ENCODE peak calls at places on chromosomes 11 and 22, in five cellular contexts. K is colonic mucosa, A is PC-3, G is mesendoderm, Z is MM.1S. L is an unnamed sample.

GRCh38 chr11:8354622-8355417 is 91.1 kb upstream of the LMO1 start:
- DNase-seq in K (no peak), A (peak), G (no peak), Z (no peak), L (peak)

GRCh38 chr22:39677967-39678366 is 107.4 kb downstream of the CACNA1I start:
- DNase-seq in K (no peak), A (no peak), G (no peak), Z (no peak), L (no peak)

GRCh38 chr22:19285831-19286230 is 5.7 kb downstream of the CLTCL1 start:
- DNase-seq in K (no peak), A (no peak), G (no peak), Z (no peak), L (no peak)

GRCh38 chr11:107457205-107457557 is 444 bp downstream of the CWF19L2 start:
- DNase-seq in K (no peak), A (no peak), G (peak), Z (peak), L (no peak)

GRCh38 chr11:7579226-7579825 is 65.5 kb downstream of the PPFIBP2 start:
- DNase-seq in K (no peak), A (no peak), G (no peak), Z (no peak), L (no peak)

GRCh38 chr11:12253843-12254281 is 123.5 kb upstream of the PARVA start:
- DNase-seq in K (peak), A (no peak), G (no peak), Z (no peak), L (no peak)

GRCh38 chr11:81840375-81840774 is 893.3 kb downstream of the FAM181B start:
- DNase-seq in K (no peak), A (no peak), G (no peak), Z (no peak), L (no peak)

GRCh38 chr11:105935791-105936190 is 86.2 kb downstream of the MSANTD4 start:
- DNase-seq in K (no peak), A (peak), G (no peak), Z (no peak), L (no peak)

GRCh38 chr22:50177537-50178470 is 7.3 kb downstream of the PANX2 start:
- DNase-seq in K (no peak), A (no peak), G (no peak), Z (no peak), L (no peak)

GRCh38 chr11:108593214-108593909 is at the start of gene EXPH5:
- DNase-seq in K (peak), A (peak), G (peak), Z (peak), L (peak)

GRCh38 chr22:46010177-46010867 is 33.4 kb upstream of the WNT7B start:
- DNase-seq in K (no peak), A (peak), G (no peak), Z (peak), L (no peak)

GRCh38 chr11:2573240-2574042 is 126.4 kb downstream of the KCNQ1OT1 start:
- DNase-seq in K (no peak), A (no peak), G (no peak), Z (no peak), L (peak)

GRCh38 chr11:70082829-70083228 is 4.7 kb downstream of the ANO1 start:
- DNase-seq in K (no peak), A (peak), G (peak), Z (peak), L (peak)

GRCh38 chr11:18171377-18172000 is 1.1 kb upstream of the MRGPRX4 start:
- DNase-seq in K (no peak), A (peak), G (peak), Z (peak), L (peak)

GRCh38 chr11:94325681-94326080 is 21.3 kb downstream of the IZUMO1R start:
- DNase-seq in K (peak), A (peak), G (peak), Z (peak), L (peak)

GRCh38 chr11:67458266-67458665 is 3.1 kb downstream of the CABP4 start:
- DNase-seq in K (no peak), A (no peak), G (no peak), Z (no peak), L (no peak)

GRCh38 chr11:65719887-65720236 is 736 bp downstream of the RNASEH2C start:
- DNase-seq in K (no peak), A (peak), G (no peak), Z (peak), L (no peak)

GRCh38 chr22:49703391-49703926 is 124.2 kb downstream of the BRD1 start:
- DNase-seq in K (no peak), A (no peak), G (no peak), Z (no peak), L (no peak)

GRCh38 chr22:46969491-46969890 is 207.0 kb downstream of the TBC1D22A start:
- DNase-seq in K (no peak), A (no peak), G (no peak), Z (no peak), L (no peak)

DNA sequence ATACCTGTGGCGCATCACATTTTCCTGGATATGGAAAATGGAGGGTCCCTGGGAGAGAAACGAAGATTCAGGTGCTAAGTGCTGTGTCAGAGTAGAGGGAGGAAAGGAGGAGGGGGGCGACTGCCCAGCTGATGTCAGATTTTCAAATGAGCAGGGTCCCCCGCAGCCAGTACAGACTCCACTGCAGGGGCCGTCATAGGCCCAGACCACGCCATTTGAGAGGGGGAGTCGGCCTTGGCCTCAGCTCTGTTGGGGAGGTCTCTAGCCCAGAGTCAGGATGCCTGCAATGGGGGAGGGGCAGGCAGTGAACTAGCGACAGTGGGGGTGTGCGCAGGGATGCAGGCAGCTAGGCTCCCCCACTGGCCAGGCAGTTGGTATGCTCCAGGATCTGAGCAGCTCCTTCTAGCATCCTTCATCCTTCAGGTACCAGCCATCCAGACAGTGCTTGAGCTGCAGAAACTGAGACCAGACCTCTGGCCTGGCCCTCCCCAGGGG is at the start of the genes BSCL2 and GNG3:
- DNase-seq in K (no peak), A (no peak), G (peak), Z (no peak), L (peak)
- H3K9ac ChIP-seq in K (peak), A (no peak), G (peak), Z (peak), L (peak)

DNA sequence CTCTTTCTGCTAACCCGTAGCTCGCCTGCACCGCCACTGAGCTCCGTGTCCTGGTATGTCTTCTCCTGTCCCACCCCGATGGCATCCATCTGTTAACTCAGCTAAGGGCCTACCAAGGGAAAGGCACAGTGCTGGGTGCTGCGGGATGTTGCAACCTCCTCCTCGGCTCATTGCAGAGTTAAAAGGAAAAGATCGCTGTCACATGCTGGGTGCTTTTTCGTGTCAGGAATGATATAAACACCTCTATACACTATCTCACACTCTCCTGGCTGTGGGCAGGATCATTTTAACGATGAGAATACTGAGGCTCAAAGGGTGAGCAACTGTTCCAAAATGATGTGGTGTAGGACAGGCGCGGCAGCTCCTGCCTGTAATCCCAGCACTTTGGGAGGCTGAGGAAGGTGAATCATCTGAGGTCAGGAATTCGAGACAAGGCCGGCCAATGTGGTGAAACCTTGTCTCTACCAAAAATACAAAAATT is 10.1 kb downstream of the TXN2 start:
- DNase-seq in K (no peak), A (peak), G (no peak), Z (no peak), L (no peak)
- H3K9ac ChIP-seq in K (no peak), A (no peak), G (no peak), Z (no peak), L (no peak)

DNA sequence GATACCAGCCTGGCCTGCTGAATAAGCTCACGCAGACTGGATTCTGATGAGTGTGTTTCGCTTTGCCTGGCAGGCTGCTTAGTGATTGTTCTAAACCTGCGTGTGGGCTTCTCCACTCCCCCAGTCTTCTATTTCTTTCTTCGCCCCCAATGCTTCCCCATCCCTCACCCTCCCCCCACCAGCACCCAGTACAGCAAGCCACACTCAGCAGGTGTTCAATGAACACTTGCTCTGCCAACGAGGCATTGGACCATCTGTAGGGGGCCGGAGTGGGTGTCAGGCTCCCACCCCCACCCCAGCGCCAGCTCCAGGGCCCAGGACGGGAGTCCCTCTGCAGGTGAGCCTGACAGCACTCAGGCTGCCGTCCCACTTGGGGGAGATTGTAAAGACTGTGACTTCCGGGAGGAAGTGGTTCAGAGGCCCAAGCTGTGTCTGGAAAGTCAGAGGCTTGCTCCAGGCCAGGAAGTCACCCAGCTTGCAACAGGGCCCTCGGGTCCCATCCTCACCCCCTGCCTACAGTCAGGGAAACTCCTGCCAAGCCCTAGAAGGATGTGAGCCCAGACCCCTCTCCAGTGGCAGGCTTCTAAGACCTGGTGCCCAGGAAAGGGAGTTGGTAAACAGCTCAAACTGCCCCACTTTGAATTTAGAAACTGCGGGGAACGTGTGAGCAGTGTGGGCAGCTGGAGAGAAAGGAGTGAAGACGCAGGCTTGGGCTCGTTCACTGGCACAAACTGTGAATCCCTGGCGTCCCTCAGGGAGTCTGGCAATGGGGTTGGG is 66.3 kb upstream of the PRDM11 start:
- DNase-seq in K (peak), A (no peak), G (no peak), Z (peak), L (no peak)
- H3K9ac ChIP-seq in K (no peak), A (no peak), G (no peak), Z (peak), L (no peak)

DNA sequence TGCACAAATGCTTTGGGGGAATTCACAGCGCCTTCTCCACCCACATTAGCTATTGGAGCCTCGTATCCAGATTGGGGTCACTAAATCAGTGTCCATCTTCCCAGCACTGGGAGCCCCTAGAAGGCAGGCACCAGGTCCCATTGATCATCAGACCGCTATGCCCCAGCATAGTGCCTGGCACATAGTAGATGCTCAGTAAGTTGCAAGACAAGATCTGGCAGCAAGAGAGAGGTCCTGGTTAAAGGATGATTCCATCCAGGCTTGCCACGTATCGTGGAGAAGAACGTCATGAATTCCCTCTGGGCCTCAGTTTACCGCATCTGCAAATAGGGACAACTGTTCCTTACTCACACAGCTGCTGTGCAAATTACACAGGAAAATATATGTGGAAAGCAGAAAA is 1.7 kb downstream of the TMEM184B start:
- DNase-seq in K (no peak), A (no peak), G (no peak), Z (no peak), L (no peak)
- H3K9ac ChIP-seq in K (peak), A (no peak), G (no peak), Z (peak), L (no peak)

GRCh38 chr11:26993965-26994446 is at the start of gene FIBIN:
- DNase-seq in K (no peak), A (no peak), G (peak), Z (no peak), L (peak)

GRCh38 chr11:26994579-26995210 is 783 bp downstream of the FIBIN start:
- DNase-seq in K (no peak), A (no peak), G (no peak), Z (no peak), L (peak)

GRCh38 chr11:26996056-26996455 is 2.1 kb downstream of the FIBIN start:
- DNase-seq in K (no peak), A (no peak), G (no peak), Z (no peak), L (no peak)

GRCh38 chr11:26987726-26988125 is 6.2 kb upstream of the FIBIN start:
- DNase-seq in K (no peak), A (no peak), G (no peak), Z (no peak), L (no peak)

GRCh38 chr11:26992031-26992541 is 1.8 kb upstream of the FIBIN start:
- DNase-seq in K (no peak), A (no peak), G (no peak), Z (no peak), L (no peak)
- H3K9ac ChIP-seq in K (no peak), A (no peak), G (no peak), Z (no peak), L (no peak)

GRCh38 chr11:1201395-1202153 is 21.3 kb upstream of the MUC5B start:
- DNase-seq in K (no peak), A (no peak), G (no peak), Z (no peak), L (no peak)

GRCh38 chr11:1203505-1204271 is 19.2 kb upstream of the MUC5B start:
- DNase-seq in K (peak), A (peak), G (no peak), Z (no peak), L (peak)

GRCh38 chr11:1202154-1202775 is 20.6 kb upstream of the MUC5B start:
- DNase-seq in K (no peak), A (no peak), G (peak), Z (no peak), L (peak)

GRCh38 chr11:1204381-1205101 is 18.3 kb upstream of the MUC5B start:
- DNase-seq in K (no peak), A (no peak), G (no peak), Z (no peak), L (peak)

GRCh38 chr11:1202776-1203504 is 19.9 kb upstream of the MUC5B start:
- DNase-seq in K (peak), A (peak), G (peak), Z (peak), L (peak)
- H3K9ac ChIP-seq in K (no peak), A (peak), G (peak), Z (no peak), L (no peak)

GRCh38 chr22:33883561-33883960 is 36.7 kb downstream of the LARGE1 start:
- DNase-seq in K (no peak), A (peak), G (peak), Z (no peak), L (no peak)

GRCh38 chr22:33886696-33887095 is 33.6 kb downstream of the LARGE1 start:
- DNase-seq in K (no peak), A (no peak), G (no peak), Z (no peak), L (no peak)

GRCh38 chr22:33882991-33883390 is 37.3 kb downstream of the LARGE1 start:
- DNase-seq in K (no peak), A (no peak), G (no peak), Z (no peak), L (no peak)

GRCh38 chr22:33884829-33885228 is 35.4 kb downstream of the LARGE1 start:
- DNase-seq in K (no peak), A (no peak), G (no peak), Z (no peak), L (no peak)

GRCh38 chr22:33883961-33884808 is 36.1 kb downstream of the LARGE1 start:
- DNase-seq in K (no peak), A (no peak), G (no peak), Z (no peak), L (no peak)
- H3K9ac ChIP-seq in K (no peak), A (no peak), G (no peak), Z (no peak), L (no peak)

GRCh38 chr11:1389932-1390587 is at the start of gene BRSK2:
- DNase-seq in K (no peak), A (no peak), G (peak), Z (no peak), L (peak)
- H3K9ac ChIP-seq in K (peak), A (peak), G (peak), Z (no peak), L (peak)

DNA sequence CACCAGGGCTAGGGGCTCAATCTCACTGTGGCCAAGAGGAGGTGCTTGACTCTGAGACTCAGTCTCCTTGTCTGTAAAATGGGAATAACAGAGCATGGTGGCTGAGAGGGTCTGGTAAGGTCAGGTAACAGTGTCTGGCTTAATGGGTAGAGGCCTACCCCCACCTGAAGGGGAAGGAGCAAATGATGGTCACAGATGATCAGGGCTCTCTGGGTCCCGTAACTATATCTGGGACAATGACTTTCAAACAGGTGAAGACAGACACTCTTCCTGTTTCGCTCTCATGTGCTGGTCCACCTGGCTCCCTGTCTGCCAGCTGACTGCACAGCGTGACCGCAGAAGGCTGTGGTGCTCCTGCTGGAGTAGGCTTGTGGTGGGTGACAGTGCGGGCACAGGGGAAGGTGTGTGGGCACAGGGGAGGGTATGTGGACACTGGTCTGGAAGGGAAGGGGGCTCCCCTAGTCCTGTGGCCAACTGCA is 4.0 kb downstream of the A4GALT start:
- DNase-seq in K (no peak), A (no peak), G (no peak), Z (peak), L (no peak)
- H3K9ac ChIP-seq in K (no peak), A (no peak), G (no peak), Z (peak), L (no peak)